ENCODE peak calls at places on chromosomes 7 and 10, in nine cellular contexts. G, F, S, K, U, H, O, R and E are unnamed samples.

GRCh38 chr10:43137971-43138756 is at the start of gene CSGALNACT2:
- DNase-seq in G (peak), F (peak), S (peak), K (peak), U (peak), H (peak), O (peak), R (no peak), E (no peak)

GRCh38 chr7:4830176-4830575 is 31.7 kb downstream of the PAPOLB start:
- DNase-seq in G (no peak), F (peak), S (no peak), K (peak), U (peak), H (peak), O (peak), R (no peak), E (peak)

GRCh38 chr7:34128762-34129161 is 223.4 kb downstream of the BMPER start:
- DNase-seq in G (no peak), F (no peak), S (no peak), K (no peak), U (no peak), H (no peak), O (no peak), R (no peak), E (no peak)

GRCh38 chr7:143318661-143319060 is 2.8 kb downstream of the CLCN1 start:
- DNase-seq in G (no peak), F (no peak), S (no peak), K (no peak), U (no peak), H (no peak), O (no peak), R (no peak), E (no peak)

GRCh38 chr7:21844742-21845141 is 101.0 kb downstream of the CDCA7L start:
- DNase-seq in G (no peak), F (no peak), S (no peak), K (no peak), U (no peak), H (no peak), O (no peak), R (no peak), E (no peak)

GRCh38 chr7:70668606-70669358 is 463.2 kb upstream of the GALNT17 start:
- DNase-seq in G (no peak), F (no peak), S (no peak), K (no peak), U (no peak), H (no peak), O (no peak), R (no peak), E (no peak)

GRCh38 chr7:47819054-47819920 is 129.0 kb downstream of the PKD1L1 start:
- DNase-seq in G (peak), F (peak), S (no peak), K (peak), U (no peak), H (peak), O (no peak), R (no peak), E (peak)

GRCh38 chr7:45259966-45260646 is 102.5 kb downstream of the RAMP3 start:
- DNase-seq in G (peak), F (no peak), S (peak), K (peak), U (peak), H (peak), O (peak), R (no peak), E (no peak)

GRCh38 chr7:94028768-94029167 is 24.6 kb upstream of the BET1 start:
- DNase-seq in G (no peak), F (no peak), S (no peak), K (no peak), U (no peak), H (no peak), O (no peak), R (no peak), E (no peak)

GRCh38 chr10:99984201-99984600 is 25.5 kb downstream of the DNMBP start:
- DNase-seq in G (no peak), F (no peak), S (no peak), K (no peak), U (no peak), H (no peak), O (no peak), R (no peak), E (no peak)

GRCh38 chr7:151626422-151627115 is 106.9 kb upstream of the RHEB start:
- DNase-seq in G (no peak), F (no peak), S (no peak), K (no peak), U (no peak), H (peak), O (no peak), R (no peak), E (no peak)

GRCh38 chr10:60291354-60291930 is 98.2 kb downstream of the ANK3 start:
- DNase-seq in G (no peak), F (no peak), S (no peak), K (no peak), U (no peak), H (no peak), O (no peak), R (no peak), E (no peak)

GRCh38 chr7:129298268-129298893 is 73.6 kb downstream of the AHCYL2 start:
- DNase-seq in G (peak), F (no peak), S (no peak), K (no peak), U (no peak), H (peak), O (peak), R (no peak), E (no peak)

GRCh38 chr7:154777023-154777422 is 225.9 kb downstream of the PAXIP1 start:
- DNase-seq in G (no peak), F (peak), S (no peak), K (no peak), U (no peak), H (no peak), O (no peak), R (no peak), E (peak)

GRCh38 chr10:32501906-32502305 is 56.0 kb downstream of the CCDC7 start:
- DNase-seq in G (no peak), F (no peak), S (no peak), K (no peak), U (no peak), H (no peak), O (no peak), R (no peak), E (no peak)

GRCh38 chr10:114713525-114713924 is 55.5 kb upstream of the ABLIM1 start:
- DNase-seq in G (no peak), F (no peak), S (no peak), K (no peak), U (no peak), H (no peak), O (no peak), R (no peak), E (no peak)

GRCh38 chr10:79178614-79179403 is 110.0 kb downstream of the ZMIZ1 start:
- DNase-seq in G (no peak), F (peak), S (no peak), K (peak), U (no peak), H (no peak), O (no peak), R (no peak), E (peak)

GRCh38 chr7:135328526-135328925 is 94.9 kb downstream of the STRA8 start:
- DNase-seq in G (no peak), F (no peak), S (no peak), K (no peak), U (no peak), H (no peak), O (no peak), R (no peak), E (no peak)

GRCh38 chr7:977326-978048 is 2.1 kb upstream of the COX19 start:
- DNase-seq in G (no peak), F (peak), S (no peak), K (no peak), U (no peak), H (no peak), O (peak), R (peak), E (peak)